ENCODE peak calls at places on chromosomes 7 and 10, in six cellular contexts. One of them, this sample, is unnamed. For H3K4me1 and H3K79me2, the result is how much of the 10 kb centered on the place peaks cover.

GRCh38 chr7:2817456-2817855 is 26.7 kb downstream of the GNA12 start:
- DNase-seq in HCT116: no peak
- DNase-seq in K562: no peak
- DNase-seq in SK-N-SH: no peak
- DNase-seq in GM12878: no peak
- DNase-seq in HepG2: peak
- DNase-seq in this sample: no peak

GRCh38 chr10:93208717-93209464 is 135.2 kb downstream of the CYP26A1 start:
- DNase-seq in HCT116: no peak
- DNase-seq in K562: no peak
- DNase-seq in SK-N-SH: no peak
- DNase-seq in GM12878: no peak
- DNase-seq in HepG2: no peak
- DNase-seq in this sample: no peak

GRCh38 chr10:112766636-112767035 is 183.4 kb upstream of the TCF7L2 start:
- DNase-seq in HCT116: no peak
- DNase-seq in K562: no peak
- DNase-seq in SK-N-SH: no peak
- DNase-seq in GM12878: no peak
- DNase-seq in HepG2: no peak
- DNase-seq in this sample: peak

GRCh38 chr7:32059289-32060045 is 10.7 kb downstream of the PDE1C start:
- DNase-seq in HCT116: no peak
- DNase-seq in K562: no peak
- DNase-seq in SK-N-SH: no peak
- DNase-seq in GM12878: no peak
- DNase-seq in HepG2: no peak
- DNase-seq in this sample: peak

GRCh38 chr10:120990831-120991230 is 139.7 kb downstream of the WDR11 start:
- DNase-seq in HCT116: no peak
- DNase-seq in K562: no peak
- DNase-seq in SK-N-SH: no peak
- DNase-seq in GM12878: no peak
- DNase-seq in HepG2: no peak
- DNase-seq in this sample: no peak

GRCh38 chr10:80075781-80076180 is 2.7 kb upstream of the TMEM254 start:
- DNase-seq in HCT116: no peak
- DNase-seq in K562: no peak
- DNase-seq in SK-N-SH: no peak
- DNase-seq in GM12878: no peak
- DNase-seq in HepG2: no peak
- DNase-seq in this sample: no peak

GRCh38 chr7:25087855-25088254 is 37.2 kb downstream of the CYCS start:
- DNase-seq in HCT116: no peak
- DNase-seq in K562: no peak
- DNase-seq in SK-N-SH: no peak
- DNase-seq in GM12878: peak
- DNase-seq in HepG2: no peak
- DNase-seq in this sample: no peak

GRCh38 chr7:1025747-1026581 is 18.4 kb upstream of the GPR146 start:
- DNase-seq in HCT116: no peak
- DNase-seq in K562: no peak
- DNase-seq in SK-N-SH: no peak
- DNase-seq in GM12878: no peak
- DNase-seq in HepG2: no peak
- DNase-seq in this sample: no peak

GRCh38 chr7:112161253-112162160 is 44.7 kb downstream of the DOCK4 start:
- DNase-seq in HCT116: no peak
- DNase-seq in K562: no peak
- DNase-seq in SK-N-SH: no peak
- DNase-seq in GM12878: no peak
- DNase-seq in HepG2: peak
- DNase-seq in this sample: peak

GRCh38 chr10:90945496-90946070 is 24.7 kb upstream of the ANKRD1 start:
- DNase-seq in HCT116: no peak
- DNase-seq in K562: no peak
- DNase-seq in SK-N-SH: no peak
- DNase-seq in GM12878: no peak
- DNase-seq in HepG2: no peak
- DNase-seq in this sample: no peak

GRCh38 chr7:8913687-8914086 is 480.3 kb downstream of the NXPH1 start:
- DNase-seq in HCT116: no peak
- DNase-seq in K562: peak
- DNase-seq in SK-N-SH: peak
- DNase-seq in GM12878: no peak
- DNase-seq in HepG2: no peak
- DNase-seq in this sample: no peak

GRCh38 chr7:151244871-151245346 is 3.6 kb downstream of the SMARCD3 start:
- DNase-seq in HCT116: no peak
- DNase-seq in K562: no peak
- DNase-seq in SK-N-SH: peak
- DNase-seq in GM12878: no peak
- DNase-seq in HepG2: no peak
- DNase-seq in this sample: peak

GRCh38 chr10:114576716-114577115 is 81.4 kb downstream of the ABLIM1 start:
- DNase-seq in HCT116: no peak
- DNase-seq in K562: no peak
- DNase-seq in SK-N-SH: no peak
- DNase-seq in GM12878: no peak
- DNase-seq in HepG2: no peak
- DNase-seq in this sample: no peak

GRCh38 chr10:67015225-67015624 is 89.4 kb downstream of the LRRTM3 start:
- DNase-seq in HCT116: no peak
- DNase-seq in K562: no peak
- DNase-seq in SK-N-SH: no peak
- DNase-seq in GM12878: no peak
- DNase-seq in HepG2: no peak
- DNase-seq in this sample: no peak

GRCh38 chr7:88217675-88218427 is 2.0 kb downstream of the SRI start:
- DNase-seq in HCT116: no peak
- DNase-seq in K562: peak
- DNase-seq in SK-N-SH: no peak
- DNase-seq in GM12878: peak
- DNase-seq in HepG2: no peak
- DNase-seq in this sample: peak

GRCh38 chr10:106935978-106936451 is 228.5 kb downstream of the SORCS1 start:
- DNase-seq in HCT116: no peak
- DNase-seq in K562: no peak
- DNase-seq in SK-N-SH: no peak
- DNase-seq in GM12878: peak
- DNase-seq in HepG2: no peak
- DNase-seq in this sample: no peak

GRCh38 chr10:46248651-46249131 is 38.1 kb upstream of the ANTXRL start:
- DNase-seq in HCT116: no peak
- DNase-seq in K562: no peak
- DNase-seq in SK-N-SH: no peak
- DNase-seq in GM12878: no peak
- DNase-seq in HepG2: no peak
- DNase-seq in this sample: no peak

GRCh38 chr7:75639071-75639892 is 99.5 kb downstream of the HIP1 start:
- DNase-seq in HCT116: no peak
- DNase-seq in K562: peak
- DNase-seq in SK-N-SH: peak
- DNase-seq in GM12878: no peak
- DNase-seq in HepG2: no peak
- DNase-seq in this sample: peak

GRCh38 chr10:121662945-121663917 is 65.0 kb upstream of the FGFR2 start:
- DNase-seq in HCT116: peak
- DNase-seq in K562: peak
- DNase-seq in SK-N-SH: peak
- DNase-seq in GM12878: no peak
- DNase-seq in HepG2: no peak
- DNase-seq in this sample: peak

GRCh38 chr10:133183646-133184378 is 23.8 kb downstream of the KNDC1 start:
- DNase-seq in HCT116: no peak
- DNase-seq in K562: no peak
- DNase-seq in SK-N-SH: no peak
- DNase-seq in GM12878: no peak
- DNase-seq in HepG2: no peak
- DNase-seq in this sample: no peak

GRCh38 chr10:79144341-79145173 is 75.8 kb downstream of the ZMIZ1 start:
- DNase-seq in HCT116: no peak
- DNase-seq in K562: no peak
- DNase-seq in SK-N-SH: no peak
- DNase-seq in GM12878: no peak
- DNase-seq in HepG2: no peak
- DNase-seq in this sample: no peak

GRCh38 chr7:2270495-2270894 is 28.5 kb downstream of the NUDT1 start:
- DNase-seq in HCT116: no peak
- DNase-seq in K562: no peak
- DNase-seq in SK-N-SH: no peak
- DNase-seq in GM12878: no peak
- DNase-seq in HepG2: no peak
- DNase-seq in this sample: no peak

GRCh38 chr10:23293145-23293724 is 51.4 kb downstream of the C10orf67 start:
- DNase-seq in HCT116: peak
- DNase-seq in K562: peak
- DNase-seq in SK-N-SH: peak
- DNase-seq in GM12878: peak
- DNase-seq in HepG2: peak
- DNase-seq in this sample: peak

GRCh38 chr7:74405191-74405898 is 48.4 kb upstream of the GTF2IRD1 start:
- DNase-seq in HCT116: no peak
- DNase-seq in K562: peak
- DNase-seq in SK-N-SH: peak
- DNase-seq in GM12878: no peak
- DNase-seq in HepG2: no peak
- DNase-seq in this sample: peak

DNA sequence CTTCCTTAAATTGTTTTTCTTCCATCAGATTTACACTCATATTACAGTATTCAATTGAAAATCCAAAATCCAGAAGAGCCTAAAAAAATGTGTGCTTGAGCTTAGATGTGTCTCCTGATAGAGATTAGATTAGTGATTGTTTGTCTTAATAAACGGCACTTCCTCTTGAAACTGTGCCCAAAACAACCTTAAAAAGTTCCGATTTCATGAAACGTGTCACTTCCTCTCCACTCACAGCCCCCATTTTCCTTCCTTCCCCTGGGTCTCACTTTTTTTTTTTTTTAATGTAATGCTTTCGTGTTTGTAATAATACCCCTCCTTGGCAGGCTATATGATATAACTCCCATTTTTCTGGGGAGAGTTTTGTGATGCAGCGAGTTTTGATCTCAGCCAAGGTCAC is 114.8 kb upstream of the ADO start:
- DNase-seq in HCT116: no peak
- DNase-seq in K562: no peak
- DNase-seq in SK-N-SH: no peak
- DNase-seq in GM12878: no peak
- DNase-seq in HepG2: no peak
- DNase-seq in this sample: no peak
- TF ChIP-seq REST in HCT116: no peak
- TF ChIP-seq REST in K562: no peak
- TF ChIP-seq REST in SK-N-SH: no peak
- TF ChIP-seq REST in GM12878: no peak
- TF ChIP-seq REST in HepG2: no peak
- TF ChIP-seq REST in this sample: no peak

DNA sequence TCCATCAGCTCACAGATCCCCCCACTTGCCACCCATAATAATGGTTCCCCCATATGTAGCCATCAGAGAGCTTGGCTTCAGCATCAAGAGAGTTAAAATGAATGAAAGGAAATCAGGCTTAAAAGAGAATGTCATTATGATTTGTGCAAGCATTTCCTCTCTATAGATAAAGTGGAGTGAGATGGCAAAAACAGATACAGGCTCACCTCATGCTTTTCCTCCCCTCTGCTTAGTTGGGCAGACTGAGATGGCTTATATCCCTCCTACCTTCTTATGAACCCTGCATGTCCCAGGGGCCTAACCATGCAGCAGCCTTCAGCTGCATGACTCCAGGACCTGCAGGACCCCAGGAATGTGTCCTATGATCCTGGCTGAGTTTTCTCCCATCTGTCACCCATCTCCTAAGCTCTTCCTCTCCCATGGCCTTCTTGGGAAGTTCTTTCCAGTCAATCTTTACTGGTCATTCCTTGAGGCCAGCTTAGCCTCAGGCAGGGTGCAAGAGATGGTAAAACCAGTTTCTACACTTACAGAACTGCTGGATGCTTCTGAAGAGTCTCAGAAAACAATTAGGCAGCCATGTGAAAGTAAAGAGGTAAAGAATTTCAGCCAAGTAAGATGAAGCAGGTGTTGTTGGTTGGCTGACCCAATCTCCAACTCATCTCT is 159.7 kb downstream of the RTKN2 start:
- DNase-seq in HCT116: no peak
- DNase-seq in K562: no peak
- DNase-seq in SK-N-SH: no peak
- DNase-seq in GM12878: no peak
- DNase-seq in HepG2: no peak
- DNase-seq in this sample: no peak
- H3K4me1 ChIP-seq in HCT116: under half
- H3K4me1 ChIP-seq in K562: under half
- H3K4me1 ChIP-seq in SK-N-SH: under half
- H3K4me1 ChIP-seq in GM12878: under half
- H3K4me1 ChIP-seq in HepG2: under half
- H3K4me1 ChIP-seq in this sample: under half

DNA sequence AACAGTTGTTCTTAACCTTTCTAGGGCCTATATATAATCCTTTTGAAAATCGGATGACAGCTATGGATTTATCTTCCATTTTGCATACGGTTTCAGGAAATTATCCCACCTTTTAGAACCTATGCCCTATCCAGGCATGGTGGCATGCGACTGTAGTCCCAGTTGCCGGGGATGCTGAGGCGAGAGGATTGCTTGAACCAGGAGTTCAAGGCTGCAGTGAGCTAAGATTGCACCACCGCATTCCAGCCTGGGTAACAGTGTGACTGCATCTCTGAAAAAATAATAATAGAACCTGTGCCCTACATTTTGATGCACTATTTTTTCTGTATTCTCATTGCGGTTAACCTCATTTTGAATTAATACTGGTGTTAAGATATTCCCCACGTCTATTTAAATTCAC is 11.6 kb downstream of the CCAR1 start:
- DNase-seq in HCT116: no peak
- DNase-seq in K562: no peak
- DNase-seq in SK-N-SH: no peak
- DNase-seq in GM12878: no peak
- DNase-seq in HepG2: no peak
- DNase-seq in this sample: no peak
- H3K79me2 ChIP-seq in HCT116: half or more
- H3K79me2 ChIP-seq in K562: half or more
- H3K79me2 ChIP-seq in SK-N-SH: half or more
- H3K79me2 ChIP-seq in GM12878: under half
- H3K79me2 ChIP-seq in HepG2: under half
- H3K79me2 ChIP-seq in this sample: half or more

GRCh38 chr7:140159487-140159886 is 17.3 kb downstream of the KDM7A start:
- DNase-seq in HCT116: no peak
- DNase-seq in K562: no peak
- DNase-seq in SK-N-SH: peak
- DNase-seq in GM12878: no peak
- DNase-seq in HepG2: no peak
- DNase-seq in this sample: no peak

GRCh38 chr7:140153666-140154161 is 23.1 kb downstream of the KDM7A start:
- DNase-seq in HCT116: no peak
- DNase-seq in K562: no peak
- DNase-seq in SK-N-SH: peak
- DNase-seq in GM12878: peak
- DNase-seq in HepG2: no peak
- DNase-seq in this sample: no peak

GRCh38 chr7:140156460-140157080 is 20.2 kb downstream of the KDM7A start:
- DNase-seq in HCT116: no peak
- DNase-seq in K562: no peak
- DNase-seq in SK-N-SH: no peak
- DNase-seq in GM12878: no peak
- DNase-seq in HepG2: no peak
- DNase-seq in this sample: no peak

GRCh38 chr7:140160308-140160707 is 16.5 kb downstream of the KDM7A start:
- DNase-seq in HCT116: no peak
- DNase-seq in K562: no peak
- DNase-seq in SK-N-SH: peak
- DNase-seq in GM12878: no peak
- DNase-seq in HepG2: no peak
- DNase-seq in this sample: peak

GRCh38 chr7:140155428-140155827 is 21.4 kb downstream of the KDM7A start:
- DNase-seq in HCT116: no peak
- DNase-seq in K562: no peak
- DNase-seq in SK-N-SH: peak
- DNase-seq in GM12878: no peak
- DNase-seq in HepG2: no peak
- DNase-seq in this sample: no peak
- TF ChIP-seq REST in HCT116: no peak
- TF ChIP-seq REST in K562: no peak
- TF ChIP-seq REST in SK-N-SH: no peak
- TF ChIP-seq REST in GM12878: no peak
- TF ChIP-seq REST in HepG2: no peak
- TF ChIP-seq REST in this sample: no peak

This sample was measured in GM23338.